ENCODE peak calls at places on chromosomes 3 and 15, in seven cellular contexts. Y is heart right ventricle, X is mesothelial cell of epicardium, Z is mucosa of descending colon, U is right atrium auricular region, B is breast epithelium, M is AG09319. C is an unnamed sample.

GRCh38 chr3:140629351-140630137 is 48.3 kb upstream of the TRIM42 start:
- DNase-seq in Y (no peak), X (no peak), Z (no peak), U (no peak), B (no peak), M (peak; percentile 71), C (no peak)

GRCh38 chr3:123658118-123658859 is 73.4 kb upstream of the HACD2 start:
- DNase-seq in Y (peak; percentile 53), X (no peak), Z (no peak), U (peak; percentile 73), B (no peak), M (no peak), C (peak; percentile 53)

GRCh38 chr15:33587773-33588172 is 277.0 kb downstream of the RYR3 start:
- DNase-seq in Y (no peak), X (no peak), Z (no peak), U (no peak), B (no peak), M (no peak), C (no peak)

GRCh38 chr3:56962200-56962599 is 98.3 kb upstream of the SPATA12 start:
- DNase-seq in Y (no peak), X (no peak), Z (no peak), U (no peak), B (no peak), M (no peak), C (no peak)

GRCh38 chr15:83305696-83306291 is 21.3 kb upstream of the BNC1 start:
- DNase-seq in Y (no peak), X (peak; percentile 68), Z (no peak), U (no peak), B (peak; percentile 35), M (no peak), C (no peak)

GRCh38 chr3:117788499-117788898 is 1078.9 kb downstream of the TUSC7 start:
- DNase-seq in Y (no peak), X (no peak), Z (no peak), U (no peak), B (no peak), M (no peak), C (no peak)

GRCh38 chr3:58150130-58150663 is 60.6 kb downstream of the DNASE1L3 start:
- DNase-seq in Y (no peak), X (no peak), Z (no peak), U (no peak), B (no peak), M (no peak), C (no peak)

GRCh38 chr3:115194461-115194860 is 47.4 kb upstream of the ZBTB20 start:
- DNase-seq in Y (no peak), X (no peak), Z (no peak), U (no peak), B (no peak), M (no peak), C (no peak)

GRCh38 chr3:154844863-154845262 is 235.3 kb upstream of the MME start:
- DNase-seq in Y (no peak), X (no peak), Z (no peak), U (no peak), B (no peak), M (no peak), C (no peak)

GRCh38 chr15:22735781-22736180 is 50.7 kb upstream of the NIPA1 start:
- DNase-seq in Y (no peak), X (no peak), Z (no peak), U (no peak), B (no peak), M (peak; percentile 18), C (no peak)

GRCh38 chr15:74891469-74891868 is 1.6 kb downstream of the MPI start:
- DNase-seq in Y (no peak), X (no peak), Z (peak; percentile 74), U (no peak), B (no peak), M (no peak), C (no peak)

GRCh38 chr15:98955331-98955730 is 52.3 kb downstream of the PGPEP1L start:
- DNase-seq in Y (peak; percentile 60), X (no peak), Z (peak; percentile 45), U (no peak), B (no peak), M (no peak), C (no peak)

GRCh38 chr3:13353936-13354542 is 66.1 kb downstream of the NUP210 start:
- DNase-seq in Y (no peak), X (no peak), Z (no peak), U (no peak), B (no peak), M (no peak), C (no peak)
- TF ChIP-seq CTCF in Y (no peak), X (no peak), Z (no peak), U (no peak), B (no peak), M (no peak), C (no peak)

GRCh38 chr3:13569641-13570390 is 20.9 kb downstream of the FBLN2 start:
- DNase-seq in Y (no peak), X (no peak), Z (no peak), U (no peak), B (no peak), M (no peak), C (no peak)
- TF ChIP-seq CTCF in Y (no peak), X (no peak), Z (no peak), U (no peak), B (no peak), M (no peak), C (no peak)

GRCh38 chr3:63405882-63406281 is 127.8 kb downstream of the SYNPR start:
- DNase-seq in Y (no peak), X (no peak), Z (no peak), U (no peak), B (no peak), M (no peak), C (no peak)
- TF ChIP-seq CTCF in Y (no peak), X (no peak), Z (no peak), U (no peak), B (no peak), M (no peak), C (no peak)

GRCh38 chr15:73291441-73291840 is 77.3 kb downstream of the HCN4 start:
- DNase-seq in Y (no peak), X (no peak), Z (no peak), U (no peak), B (no peak), M (no peak), C (no peak)
- TF ChIP-seq CTCF in Y (no peak), X (no peak), Z (no peak), U (no peak), B (no peak), M (no peak), C (no peak)

GRCh38 chr3:191696356-191696755 is 235.4 kb downstream of the PYDC2 start:
- DNase-seq in Y (no peak), X (no peak), Z (no peak), U (no peak), B (no peak), M (no peak), C (no peak)

GRCh38 chr3:191702121-191702520 is 241.2 kb downstream of the PYDC2 start:
- DNase-seq in Y (no peak), X (no peak), Z (no peak), U (no peak), B (no peak), M (no peak), C (no peak)

GRCh38 chr3:191695815-191696153 is 234.8 kb downstream of the PYDC2 start:
- DNase-seq in Y (no peak), X (no peak), Z (no peak), U (no peak), B (no peak), M (no peak), C (no peak)

GRCh38 chr3:191695131-191695814 is 234.3 kb downstream of the PYDC2 start:
- DNase-seq in Y (no peak), X (no peak), Z (no peak), U (no peak), B (no peak), M (no peak), C (no peak)

DNA sequence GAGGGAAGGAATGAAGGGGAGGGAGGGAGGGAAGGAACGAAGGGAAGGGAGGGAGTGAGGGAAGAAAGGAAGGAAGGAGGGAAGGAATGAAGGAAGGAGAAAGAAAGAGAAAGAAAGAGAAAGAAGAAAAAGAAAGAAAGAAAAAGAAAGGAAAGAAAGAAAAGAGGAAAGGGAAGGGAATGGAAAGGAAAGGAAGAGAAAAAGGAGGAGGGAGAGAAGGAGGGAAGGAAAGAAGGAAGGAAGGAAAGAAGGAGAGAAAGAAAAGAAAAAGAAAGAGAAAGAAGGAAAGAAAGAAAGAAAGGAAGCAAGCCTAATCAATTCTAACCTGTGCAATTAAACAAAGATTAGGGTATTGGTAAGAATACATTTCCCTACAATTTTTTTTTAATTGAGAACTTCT is 238.6 kb downstream of the PYDC2 start:
- DNase-seq in Y (no peak), X (no peak), Z (no peak), U (no peak), B (no peak), M (no peak), C (no peak)
- TF ChIP-seq CTCF in Y (no peak), X (no peak), Z (no peak), U (no peak), B (no peak), M (no peak), C (no peak)

GRCh38 chr3:72265250-72265649 is 480.3 kb upstream of the PROK2 start:
- DNase-seq in Y (no peak), X (no peak), Z (no peak), U (no peak), B (no peak), M (no peak), C (no peak)
- TF ChIP-seq CTCF in Y (peak; percentile 49), X (no peak), Z (no peak), U (no peak), B (no peak), M (peak; percentile 20), C (peak; percentile 29)

GRCh38 chr15:73283341-73283962 is 85.3 kb downstream of the HCN4 start:
- DNase-seq in Y (no peak), X (no peak), Z (no peak), U (no peak), B (no peak), M (no peak), C (no peak)

GRCh38 chr15:73282567-73283200 is 86.1 kb downstream of the HCN4 start:
- DNase-seq in Y (no peak), X (no peak), Z (no peak), U (no peak), B (no peak), M (no peak), C (no peak)

GRCh38 chr15:73287019-73287418 is 81.7 kb downstream of the HCN4 start:
- DNase-seq in Y (no peak), X (no peak), Z (no peak), U (no peak), B (no peak), M (no peak), C (no peak)

GRCh38 chr15:73286356-73286755 is 82.4 kb downstream of the HCN4 start:
- DNase-seq in Y (no peak), X (no peak), Z (no peak), U (no peak), B (no peak), M (no peak), C (no peak)

GRCh38 chr15:73284073-73284472 is 84.7 kb downstream of the HCN4 start:
- DNase-seq in Y (no peak), X (no peak), Z (no peak), U (no peak), B (no peak), M (no peak), C (no peak)
- TF ChIP-seq CTCF in Y (peak; percentile 25), X (peak; percentile 20), Z (no peak), U (no peak), B (no peak), M (peak; percentile 39), C (peak; percentile 25)

GRCh38 chr3:190225186-190225692 is 97.0 kb downstream of the CLDN1 start:
- DNase-seq in Y (no peak), X (no peak), Z (no peak), U (no peak), B (no peak), M (peak; percentile 7), C (no peak)
- TF ChIP-seq CTCF in Y (peak; percentile 37), X (peak; percentile 46), Z (no peak), U (no peak), B (no peak), M (peak; percentile 49), C (no peak)

GRCh38 chr15:39474657-39475056 is 106.2 kb upstream of the THBS1 start:
- DNase-seq in Y (no peak), X (no peak), Z (no peak), U (no peak), B (no peak), M (no peak), C (no peak)
- TF ChIP-seq CTCF in Y (no peak), X (no peak), Z (no peak), U (no peak), B (no peak), M (no peak), C (no peak)

C was measured in ascending aorta.